ENCODE peak calls at places on chromosomes 4 and X, in nine cellular contexts. T is fibroblast of villous mesenchyme; K is foreskin fibroblast; O is CD8-positive, alpha-beta T cell; X is neural crest cell; Z is WERI-Rb-1; S is osteocyte; G is HCT116; H is esophagus muscularis mucosa. V is an unnamed sample.

GRCh38 chrX:51894697-51895336 is 1.4 kb downstream of the MAGED1 start:
- DNase-seq in T (peak), K (no peak), O (no peak), X (no peak), Z (no peak), S (no peak), G (no peak), H (no peak), V (no peak)

GRCh38 chrX:151206871-151207270 is 30.5 kb downstream of the GPR50 start:
- DNase-seq in T (no peak), K (no peak), O (no peak), X (no peak), Z (no peak), S (no peak), G (no peak), H (no peak), V (no peak)

GRCh38 chr4:8656185-8656517 is 63.6 kb downstream of the CPZ start:
- DNase-seq in T (no peak), K (no peak), O (no peak), X (no peak), Z (peak), S (no peak), G (no peak), H (no peak), V (no peak)

GRCh38 chr4:6494431-6495295 is 22.2 kb upstream of the PPP2R2C start:
- DNase-seq in T (no peak), K (no peak), O (no peak), X (no peak), Z (no peak), S (peak), G (no peak), H (peak), V (no peak)

GRCh38 chrX:115584715-115585114 is 23.7 kb downstream of the PLS3 start:
- DNase-seq in T (no peak), K (no peak), O (no peak), X (no peak), Z (no peak), S (no peak), G (no peak), H (no peak), V (no peak)

GRCh38 chr4:20281453-20281852 is 29.7 kb downstream of the SLIT2 start:
- DNase-seq in T (no peak), K (no peak), O (no peak), X (no peak), Z (no peak), S (no peak), G (no peak), H (no peak), V (no peak)

GRCh38 chr4:16532240-16532990 is 306.1 kb upstream of the TAPT1 start:
- DNase-seq in T (peak), K (peak), O (no peak), X (no peak), Z (no peak), S (no peak), G (no peak), H (no peak), V (no peak)

GRCh38 chr4:18536420-18536819 is 514.9 kb upstream of the LCORL start:
- DNase-seq in T (no peak), K (no peak), O (no peak), X (no peak), Z (peak), S (no peak), G (no peak), H (no peak), V (no peak)

GRCh38 chrX:137040113-137040794 is 6.5 kb upstream of the GPR101 start:
- DNase-seq in T (no peak), K (no peak), O (no peak), X (no peak), Z (no peak), S (no peak), G (no peak), H (no peak), V (no peak)

GRCh38 chrX:155070663-155070974 is 317 bp downstream of the CMC4 start:
- DNase-seq in T (no peak), K (no peak), O (no peak), X (no peak), Z (no peak), S (no peak), G (no peak), H (no peak), V (no peak)

GRCh38 chr4:144338834-144339233 is 198.3 kb upstream of the GYPA start:
- DNase-seq in T (no peak), K (no peak), O (no peak), X (no peak), Z (no peak), S (no peak), G (no peak), H (no peak), V (no peak)

GRCh38 chrX:49310371-49310770 is 6.9 kb downstream of the GAGE10 start:
- DNase-seq in T (no peak), K (no peak), O (no peak), X (no peak), Z (no peak), S (peak), G (no peak), H (no peak), V (no peak)

GRCh38 chrX:18973527-18974192 is 10.3 kb downstream of the PHKA2 start:
- DNase-seq in T (no peak), K (no peak), O (no peak), X (no peak), Z (peak), S (no peak), G (no peak), H (no peak), V (no peak)

GRCh38 chr4:183808102-183808466 is 97.0 kb upstream of the STOX2 start:
- DNase-seq in T (no peak), K (no peak), O (no peak), X (no peak), Z (peak), S (no peak), G (no peak), H (no peak), V (no peak)

GRCh38 chr4:156290811-156291210 is 337.1 kb upstream of the CTSO start:
- DNase-seq in T (peak), K (peak), O (no peak), X (no peak), Z (no peak), S (no peak), G (no peak), H (no peak), V (no peak)

GRCh38 chr4:139734201-139734874 is 68.7 kb downstream of the MGST2 start:
- DNase-seq in T (peak), K (peak), O (no peak), X (no peak), Z (no peak), S (no peak), G (no peak), H (no peak), V (no peak)

GRCh38 chr4:123444298-123444731 is 47.7 kb downstream of the SPRY1 start:
- DNase-seq in T (peak), K (peak), O (peak), X (peak), Z (peak), S (no peak), G (no peak), H (no peak), V (no peak)

GRCh38 chrX:71989768-71990167 is 79.1 kb downstream of the NHSL2 start:
- DNase-seq in T (peak), K (no peak), O (no peak), X (no peak), Z (no peak), S (no peak), G (no peak), H (peak), V (no peak)

GRCh38 chrX:153780678-153781427 is at the start of gene SRPK3:
- DNase-seq in T (peak), K (no peak), O (no peak), X (no peak), Z (peak), S (no peak), G (no peak), H (no peak), V (no peak)

GRCh38 chr4:5751073-5751917 is 40.3 kb downstream of the EVC start:
- DNase-seq in T (peak), K (peak), O (no peak), X (no peak), Z (peak), S (peak), G (no peak), H (no peak), V (no peak)

GRCh38 chrX:133985164-133986007 is at the start of gene GPC3:
- DNase-seq in T (peak), K (no peak), O (peak), X (peak), Z (no peak), S (peak), G (no peak), H (no peak), V (peak)

DNA sequence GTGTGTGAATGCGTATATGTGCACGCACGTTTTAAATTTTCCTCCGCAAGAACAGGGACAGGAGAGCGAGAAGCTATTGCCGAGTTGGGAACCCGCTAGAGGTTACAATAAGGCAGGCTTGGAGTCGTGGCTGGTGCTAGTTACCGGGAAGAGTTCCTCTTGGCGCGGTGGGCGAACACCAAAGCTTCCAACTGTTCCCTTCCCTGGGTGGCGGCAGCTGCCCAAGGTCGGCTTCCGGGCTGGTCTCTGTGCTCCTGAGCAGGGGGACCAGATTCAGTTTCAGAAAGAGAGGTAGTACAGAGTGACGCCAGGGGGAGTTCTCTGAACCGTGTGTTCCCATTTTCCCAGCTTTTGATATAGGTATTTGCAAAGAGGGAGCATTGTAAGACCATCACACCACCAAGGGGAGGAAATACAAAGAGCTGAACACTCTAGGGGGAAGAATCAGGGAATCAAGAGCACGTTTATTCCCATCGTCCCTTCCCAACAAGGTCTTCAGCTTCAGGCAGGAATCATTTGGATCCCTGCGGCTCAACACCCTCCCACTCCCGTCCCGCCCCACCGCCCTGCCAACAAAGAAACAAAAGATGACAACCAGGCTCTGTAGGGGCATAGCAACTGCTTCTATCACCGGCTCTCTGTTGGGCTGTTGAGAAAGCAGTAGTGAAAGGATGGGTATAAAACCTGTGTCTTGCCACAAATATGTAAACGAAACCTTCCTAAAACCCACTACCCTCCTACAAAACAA is 113.6 kb upstream of the TEX13C start:
- DNase-seq in T (no peak), K (no peak), O (no peak), X (peak), Z (no peak), S (no peak), G (no peak), H (no peak), V (no peak)
- TF ChIP-seq CTCF in T (no peak), K (no peak), O (no peak), X (peak), Z (no peak), S (peak), G (no peak), H (no peak), V (no peak)

DNA sequence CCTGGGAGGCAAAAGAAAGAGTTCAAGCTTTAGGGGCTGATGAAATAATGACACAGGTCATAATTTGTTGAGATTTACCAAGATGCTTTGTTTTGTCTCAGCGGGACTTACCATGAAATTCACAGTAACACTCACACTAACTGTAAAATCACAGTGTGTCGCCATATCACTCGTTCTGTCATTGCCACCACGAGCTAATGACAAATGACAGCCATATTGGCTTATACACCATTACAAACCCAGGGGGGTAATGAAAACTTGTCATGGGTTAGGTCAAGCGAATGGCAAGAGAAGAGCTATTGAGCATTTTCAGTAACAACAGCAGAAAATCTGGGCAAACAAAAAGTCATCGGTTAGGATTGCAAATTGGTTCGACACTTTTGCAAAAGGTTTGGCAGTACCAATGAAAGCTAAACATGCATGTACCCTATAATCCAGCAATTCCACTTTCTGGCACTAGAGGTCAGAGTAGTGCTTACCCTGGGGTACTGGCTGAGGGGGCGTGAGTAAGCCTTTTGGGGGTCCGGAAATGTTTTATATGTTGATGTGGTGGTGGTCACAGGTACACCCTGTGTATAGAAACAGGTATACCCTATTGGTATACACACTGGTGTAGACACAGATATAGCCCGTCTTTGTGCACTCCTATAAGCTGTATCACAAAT is 83.9 kb upstream of the RAI2 start:
- DNase-seq in T (no peak), K (no peak), O (no peak), X (peak), Z (peak), S (no peak), G (no peak), H (no peak), V (no peak)
- TF ChIP-seq CTCF in T (peak), K (peak), O (peak), X (peak), Z (peak), S (peak), G (peak), H (no peak), V (no peak)

GRCh38 chr4:160864253-160864652 is 1299.5 kb downstream of the FSTL5 start:
- DNase-seq in T (no peak), K (no peak), O (no peak), X (no peak), Z (no peak), S (no peak), G (no peak), H (no peak), V (no peak)
- TF ChIP-seq CTCF in T (no peak), K (no peak), O (no peak), X (no peak), Z (no peak), S (no peak), G (no peak), H (no peak), V (no peak)

GRCh38 chrX:32408389-32408788 is 803.0 kb downstream of the DMD start:
- DNase-seq in T (no peak), K (no peak), O (no peak), X (no peak), Z (peak), S (no peak), G (no peak), H (no peak), V (no peak)
- TF ChIP-seq CTCF in T (peak), K (no peak), O (no peak), X (peak), Z (peak), S (peak), G (no peak), H (no peak), V (no peak)

DNA sequence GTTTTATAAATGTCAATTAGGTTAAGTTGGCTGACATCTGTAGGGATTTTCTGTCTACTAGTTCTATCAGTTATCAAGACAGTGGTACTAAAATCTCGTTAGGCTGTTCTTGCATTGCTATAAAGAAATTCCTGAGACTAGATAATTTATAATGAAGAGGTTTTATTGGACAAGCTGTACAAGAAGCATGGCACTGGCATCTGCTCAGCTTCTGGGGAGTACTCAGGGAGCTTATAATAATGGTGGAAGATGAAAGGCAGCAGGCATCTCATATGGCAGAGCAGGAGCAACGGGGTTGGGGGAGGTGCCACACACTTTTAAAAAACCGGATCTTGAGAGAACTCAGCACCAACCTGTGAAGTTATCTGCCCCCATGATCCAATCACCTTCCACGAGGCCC is 28.2 kb downstream of the CHIC2 start:
- DNase-seq in T (no peak), K (no peak), O (no peak), X (no peak), Z (no peak), S (no peak), G (no peak), H (no peak), V (no peak)
- TF ChIP-seq CTCF in T (no peak), K (no peak), O (no peak), X (no peak), Z (no peak), S (no peak), G (no peak), H (no peak), V (no peak)

DNA sequence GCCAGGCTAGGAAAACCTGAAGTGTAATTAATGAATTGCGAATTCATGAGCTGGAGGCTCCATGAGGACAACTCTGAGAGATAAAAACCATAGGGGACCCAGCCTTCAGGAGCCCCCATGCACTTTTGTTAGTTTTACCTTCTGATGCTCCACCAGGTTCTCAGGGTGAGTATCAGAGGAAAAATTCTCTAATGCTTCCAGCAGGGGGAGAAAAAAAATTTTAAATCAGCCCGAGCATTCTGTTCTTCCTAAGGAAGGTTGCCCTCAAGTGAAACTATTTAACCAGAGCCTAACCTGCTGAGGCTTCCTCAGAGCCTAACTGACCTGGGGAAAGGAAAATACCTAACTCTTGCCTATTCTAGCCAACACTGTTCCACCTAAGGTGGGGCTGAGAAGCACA is 552.6 kb downstream of the PPARGC1A start:
- DNase-seq in T (no peak), K (no peak), O (no peak), X (no peak), Z (no peak), S (no peak), G (no peak), H (no peak), V (no peak)
- TF ChIP-seq CTCF in T (no peak), K (no peak), O (no peak), X (peak), Z (peak), S (peak), G (no peak), H (no peak), V (no peak)

V was measured in natural killer cell.